ENCODE peak calls at places on chromosomes 16 and 17, in seven cellular contexts. K, N, U, J, G, I and A are unnamed samples.

GRCh38 chr16:27679899-27680298 is 130.0 kb downstream of the KATNIP start:
- DNase-seq in G (peak; percentile 87), N (no peak), I (no peak), K (no peak), U (no peak), J (no peak), A (no peak)

GRCh38 chr17:28230011-28230410 is 89.0 kb upstream of the TMEM97 start:
- DNase-seq in N (no peak), K (no peak), I (no peak), U (no peak), G (no peak), J (no peak), A (no peak)

GRCh38 chr16:80142940-80143339 is 397.9 kb upstream of the DYNLRB2 start:
- DNase-seq in J (no peak), I (no peak), K (no peak), G (no peak), N (no peak), U (no peak), A (no peak)

GRCh38 chr17:57946798-57947358 is 8.3 kb downstream of the CUEDC1 start:
- DNase-seq in N (no peak), I (no peak), U (peak; percentile 80), J (peak; percentile 77), G (peak; percentile 34), K (peak; percentile 57), A (no peak)

GRCh38 chr16:54454616-54455015 is 168.0 kb upstream of the IRX3 start:
- DNase-seq in G (no peak), N (no peak), K (no peak), I (no peak), J (no peak), U (no peak), A (no peak)

GRCh38 chr16:88857728-88858339 is 907 bp downstream of the TRAPPC2L start:
- DNase-seq in I (peak; percentile 59), N (peak; percentile 54), G (peak; percentile 40), J (peak; percentile 72), K (peak; percentile 67), U (peak; percentile 83), A (peak; percentile 80)

GRCh38 chr16:10752843-10753523 is 9.3 kb downstream of the NUBP1 start:
- DNase-seq in G (no peak), I (no peak), N (no peak), J (no peak), U (peak; percentile 70), K (peak; percentile 67), A (peak; percentile 65)

GRCh38 chr17:82645516-82645915 is 2.7 kb downstream of the WDR45B start:
- DNase-seq in K (no peak), G (no peak), I (no peak), J (peak; percentile 27), N (no peak), U (no peak), A (no peak)

GRCh38 chr17:43532581-43532980 is 13.6 kb downstream of the ETV4 start:
- DNase-seq in K (no peak), N (no peak), U (no peak), J (no peak), G (no peak), I (no peak), A (no peak)

GRCh38 chr17:61783120-61783519 is 80.2 kb downstream of the BRIP1 start:
- DNase-seq in J (no peak), K (no peak), U (no peak), N (no peak), I (no peak), G (no peak), A (no peak)

GRCh38 chr17:49646391-49647255 is 31.3 kb downstream of the SPOP start:
- DNase-seq in K (no peak), G (no peak), J (peak; percentile 89), U (no peak), I (no peak), N (peak; percentile 22), A (no peak)

GRCh38 chr16:76228546-76229146 is 48.6 kb upstream of the CNTNAP4 start:
- DNase-seq in J (no peak), N (no peak), K (no peak), U (no peak), I (no peak), G (no peak), A (no peak)

GRCh38 chr17:57293077-57293476 is 36.8 kb downstream of the MSI2 start:
- DNase-seq in J (peak; percentile 72), U (no peak), N (no peak), K (no peak), I (no peak), G (no peak), A (peak; percentile 27)

GRCh38 chr16:16956376-16956775 is 514.4 kb downstream of the XYLT1 start:
- DNase-seq in I (no peak), J (no peak), N (no peak), G (no peak), U (no peak), K (no peak), A (no peak)

GRCh38 chr16:56726926-56727325 is 3.0 kb upstream of the NUP93 start:
- DNase-seq in K (no peak), G (no peak), J (no peak), N (no peak), I (no peak), U (no peak), A (no peak)

GRCh38 chr17:81043725-81044427 is 8.9 kb downstream of the BAIAP2 start:
- DNase-seq in U (no peak), K (no peak), N (no peak), J (peak; percentile 64), G (no peak), I (no peak), A (no peak)

GRCh38 chr16:13923703-13924298 is 3.8 kb downstream of the ERCC4 start:
- DNase-seq in K (no peak), J (peak; percentile 65), I (no peak), U (peak; percentile 36), G (peak; percentile 64), N (no peak), A (no peak)

GRCh38 chr17:1216209-1216937 is 36.6 kb upstream of the ABR start:
- DNase-seq in J (no peak), K (no peak), U (peak; percentile 79), I (no peak), G (no peak), N (no peak), A (no peak)

GRCh38 chr16:68242926-68243858 is 2.0 kb upstream of the PLA2G15 start:
- DNase-seq in K (no peak), I (no peak), N (no peak), G (no peak), J (no peak), U (no peak), A (no peak)

GRCh38 chr17:44024271-44024663 is 9.5 kb upstream of the TMEM101 start:
- DNase-seq in U (no peak), K (no peak), I (no peak), G (no peak), J (no peak), N (no peak), A (no peak)

GRCh38 chr16:54936979-54937672 is 6.5 kb downstream of the IRX5 start:
- DNase-seq in K (peak; percentile 38), G (no peak), N (no peak), I (no peak), U (no peak), J (peak; percentile 24), A (no peak)

GRCh38 chr16:31215287-31216115 is 1.4 kb downstream of the PYDC1 start:
- DNase-seq in G (peak; percentile 41), U (peak; percentile 34), I (no peak), J (peak; percentile 75), N (no peak), K (peak; percentile 49), A (peak; percentile 62)

GRCh38 chr17:44924107-44924544 is 8.8 kb upstream of the GFAP start:
- DNase-seq in J (no peak), N (no peak), G (no peak), K (no peak), I (no peak), U (no peak), A (no peak)

GRCh38 chr16:87880117-87880696 is 10.9 kb upstream of the SLC7A5 start:
- DNase-seq in K (no peak), G (no peak), N (no peak), I (no peak), U (no peak), J (no peak), A (no peak)

GRCh38 chr16:22948603-22949368 is 134.8 kb downstream of the HS3ST2 start:
- DNase-seq in G (peak; percentile 23), U (peak; percentile 78), J (peak; percentile 60), K (peak; percentile 68), N (peak; percentile 22), I (peak; percentile 17), A (peak; percentile 39)

GRCh38 chr16:66425651-66426050 is 1.4 kb upstream of the BEAN1 start:
- DNase-seq in J (no peak), I (no peak), U (no peak), G (no peak), K (no peak), N (no peak), A (no peak)

GRCh38 chr16:67931712-67932461 is at the start of gene CTRL:
- DNase-seq in U (no peak), I (no peak), K (no peak), G (no peak), J (no peak), N (no peak), A (no peak)

GRCh38 chr17:41967141-41967920 is 736 bp downstream of the CNP start:
- DNase-seq in J (no peak), G (peak; percentile 31), N (peak; percentile 9), K (no peak), I (no peak), U (peak; percentile 51), A (peak; percentile 29)

GRCh38 chr17:49991409-49991808 is 3.6 kb downstream of the DLX3 start:
- DNase-seq in I (no peak), N (no peak), U (no peak), K (no peak), G (no peak), J (no peak), A (no peak)

GRCh38 chr16:75774197-75774596 is 47.9 kb upstream of the CPHXL start:
- DNase-seq in K (no peak), I (no peak), G (no peak), U (peak; percentile 48), J (no peak), N (no peak), A (no peak)

GRCh38 chr16:78709137-78709871 is 609.9 kb downstream of the WWOX start:
- DNase-seq in J (no peak), I (no peak), K (no peak), N (no peak), G (no peak), U (no peak), A (no peak)

GRCh38 chr17:79757140-79757745 is 20.7 kb upstream of the CBX2 start:
- DNase-seq in J (no peak), I (no peak), U (no peak), N (no peak), K (no peak), G (no peak), A (no peak)

GRCh38 chr17:3919123-3919624 is 2.9 kb upstream of the P2RX1 start:
- DNase-seq in G (no peak), U (no peak), N (no peak), J (no peak), I (no peak), K (no peak), A (no peak)

GRCh38 chr17:66720027-66720426 is 114.9 kb upstream of the CACNG5 start:
- DNase-seq in J (no peak), K (no peak), G (no peak), I (no peak), U (no peak), N (no peak), A (no peak)

GRCh38 chr16:87042551-87043272 is 274.5 kb downstream of the C16orf95 start:
- DNase-seq in G (no peak), N (no peak), J (peak; percentile 13), U (no peak), I (no peak), K (peak; percentile 29), A (no peak)

GRCh38 chr17:82289822-82290541 is 16.5 kb upstream of the CSNK1D start:
- DNase-seq in U (no peak), N (no peak), K (no peak), G (no peak), I (no peak), J (no peak), A (no peak)

GRCh38 chr17:42010898-42011516 is 6.2 kb downstream of the DNAJC7 start:
- DNase-seq in G (no peak), I (no peak), U (no peak), K (no peak), J (peak; percentile 40), N (no peak), A (no peak)

GRCh38 chr16:58024673-58025350 is 742 bp upstream of the MMP15 start:
- DNase-seq in I (no peak), U (peak; percentile 33), K (no peak), J (peak; percentile 13), G (peak; percentile 41), N (no peak), A (peak; percentile 45)